ENCODE peak calls at places on chromosomes 3 and 15, in six cellular contexts. One of them, this sample, is unnamed.

GRCh38 chr3:29693863-29694262 is 413.0 kb downstream of the RBMS3 start:
- DNase-seq in GM12878: no peak
- DNase-seq in pancreas: no peak
- DNase-seq in esophagus muscularis mucosa: no peak
- DNase-seq in GM12864: no peak
- DNase-seq in B cell: no peak
- DNase-seq in this sample: no peak

GRCh38 chr3:80769683-80770082 is 991.8 kb downstream of the GBE1 start:
- DNase-seq in GM12878: no peak
- DNase-seq in pancreas: no peak
- DNase-seq in esophagus muscularis mucosa: no peak
- DNase-seq in GM12864: no peak
- DNase-seq in B cell: no peak
- DNase-seq in this sample: no peak

GRCh38 chr3:174329321-174329720 is 529.8 kb upstream of the NAALADL2 start:
- DNase-seq in GM12878: no peak
- DNase-seq in pancreas: no peak
- DNase-seq in esophagus muscularis mucosa: no peak
- DNase-seq in GM12864: no peak
- DNase-seq in B cell: no peak
- DNase-seq in this sample: no peak

GRCh38 chr3:99131876-99132275 is 230.4 kb upstream of the DCBLD2 start:
- DNase-seq in GM12878: no peak
- DNase-seq in pancreas: no peak
- DNase-seq in esophagus muscularis mucosa: no peak
- DNase-seq in GM12864: no peak
- DNase-seq in B cell: no peak
- DNase-seq in this sample: no peak

GRCh38 chr15:67066041-67067021 is 929 bp downstream of the SMAD3 start:
- DNase-seq in GM12878: no peak
- DNase-seq in pancreas: no peak
- DNase-seq in esophagus muscularis mucosa: no peak
- DNase-seq in GM12864: no peak
- DNase-seq in B cell: peak
- DNase-seq in this sample: peak

GRCh38 chr3:81308296-81308695 is 453.1 kb downstream of the GBE1 start:
- DNase-seq in GM12878: no peak
- DNase-seq in pancreas: no peak
- DNase-seq in esophagus muscularis mucosa: no peak
- DNase-seq in GM12864: no peak
- DNase-seq in B cell: no peak
- DNase-seq in this sample: no peak

GRCh38 chr3:44584646-44585501 is at the start of gene ZNF660:
- DNase-seq in GM12878: no peak
- DNase-seq in pancreas: peak
- DNase-seq in esophagus muscularis mucosa: peak
- DNase-seq in GM12864: no peak
- DNase-seq in B cell: peak
- DNase-seq in this sample: peak

GRCh38 chr3:142614059-142614626 is 17.9 kb downstream of the PLS1 start:
- DNase-seq in GM12878: no peak
- DNase-seq in pancreas: no peak
- DNase-seq in esophagus muscularis mucosa: no peak
- DNase-seq in GM12864: no peak
- DNase-seq in B cell: no peak
- DNase-seq in this sample: no peak

DNA sequence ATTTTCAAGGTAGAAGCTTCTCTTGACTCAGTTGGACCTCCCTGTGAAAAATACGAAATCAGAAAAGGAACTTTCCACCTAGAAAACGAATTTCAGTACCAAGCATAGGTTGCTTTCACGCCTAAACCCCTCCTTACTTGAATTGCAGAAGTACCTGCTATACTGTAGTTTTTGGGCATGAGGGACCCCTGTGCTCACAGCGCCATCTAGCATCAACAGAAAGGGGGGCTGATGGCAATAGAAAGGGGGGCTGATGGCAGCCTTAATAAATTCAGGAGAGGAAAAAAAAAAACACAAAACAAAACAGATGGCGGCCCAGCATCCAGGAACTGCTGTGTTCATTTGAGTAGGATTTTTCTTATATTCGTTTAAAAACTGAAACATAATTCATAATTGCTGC is 96.7 kb downstream of the NPAP1 start:
- DNase-seq in GM12878: no peak
- DNase-seq in pancreas: no peak
- DNase-seq in esophagus muscularis mucosa: no peak
- DNase-seq in GM12864: no peak
- DNase-seq in B cell: no peak
- DNase-seq in this sample: no peak
- TF ChIP-seq CTCF in GM12878: no peak
- TF ChIP-seq CTCF in pancreas: no peak
- TF ChIP-seq CTCF in esophagus muscularis mucosa: no peak
- TF ChIP-seq CTCF in GM12864: no peak
- TF ChIP-seq CTCF in B cell: no peak
- TF ChIP-seq CTCF in this sample: no peak

GRCh38 chr15:51776952-51777574 is 25.7 kb downstream of the TMOD2 start:
- DNase-seq in GM12878: peak
- DNase-seq in pancreas: peak
- DNase-seq in esophagus muscularis mucosa: peak
- DNase-seq in GM12864: peak
- DNase-seq in B cell: peak
- DNase-seq in this sample: peak

GRCh38 chr15:51770902-51771301 is 19.5 kb downstream of the TMOD2 start:
- DNase-seq in GM12878: no peak
- DNase-seq in pancreas: no peak
- DNase-seq in esophagus muscularis mucosa: no peak
- DNase-seq in GM12864: no peak
- DNase-seq in B cell: no peak
- DNase-seq in this sample: no peak

GRCh38 chr15:51780636-51781035 is 29.2 kb downstream of the TMOD2 start:
- DNase-seq in GM12878: no peak
- DNase-seq in pancreas: no peak
- DNase-seq in esophagus muscularis mucosa: no peak
- DNase-seq in GM12864: no peak
- DNase-seq in B cell: no peak
- DNase-seq in this sample: no peak

GRCh38 chr15:51771773-51772172 is 20.4 kb downstream of the TMOD2 start:
- DNase-seq in GM12878: no peak
- DNase-seq in pancreas: no peak
- DNase-seq in esophagus muscularis mucosa: no peak
- DNase-seq in GM12864: no peak
- DNase-seq in B cell: no peak
- DNase-seq in this sample: no peak

GRCh38 chr15:51775967-51776816 is 24.8 kb downstream of the TMOD2 start:
- DNase-seq in GM12878: peak
- DNase-seq in pancreas: peak
- DNase-seq in esophagus muscularis mucosa: no peak
- DNase-seq in GM12864: peak
- DNase-seq in B cell: peak
- DNase-seq in this sample: peak
- TF ChIP-seq CTCF in GM12878: peak
- TF ChIP-seq CTCF in pancreas: peak
- TF ChIP-seq CTCF in esophagus muscularis mucosa: peak
- TF ChIP-seq CTCF in GM12864: peak
- TF ChIP-seq CTCF in B cell: peak
- TF ChIP-seq CTCF in this sample: peak

DNA sequence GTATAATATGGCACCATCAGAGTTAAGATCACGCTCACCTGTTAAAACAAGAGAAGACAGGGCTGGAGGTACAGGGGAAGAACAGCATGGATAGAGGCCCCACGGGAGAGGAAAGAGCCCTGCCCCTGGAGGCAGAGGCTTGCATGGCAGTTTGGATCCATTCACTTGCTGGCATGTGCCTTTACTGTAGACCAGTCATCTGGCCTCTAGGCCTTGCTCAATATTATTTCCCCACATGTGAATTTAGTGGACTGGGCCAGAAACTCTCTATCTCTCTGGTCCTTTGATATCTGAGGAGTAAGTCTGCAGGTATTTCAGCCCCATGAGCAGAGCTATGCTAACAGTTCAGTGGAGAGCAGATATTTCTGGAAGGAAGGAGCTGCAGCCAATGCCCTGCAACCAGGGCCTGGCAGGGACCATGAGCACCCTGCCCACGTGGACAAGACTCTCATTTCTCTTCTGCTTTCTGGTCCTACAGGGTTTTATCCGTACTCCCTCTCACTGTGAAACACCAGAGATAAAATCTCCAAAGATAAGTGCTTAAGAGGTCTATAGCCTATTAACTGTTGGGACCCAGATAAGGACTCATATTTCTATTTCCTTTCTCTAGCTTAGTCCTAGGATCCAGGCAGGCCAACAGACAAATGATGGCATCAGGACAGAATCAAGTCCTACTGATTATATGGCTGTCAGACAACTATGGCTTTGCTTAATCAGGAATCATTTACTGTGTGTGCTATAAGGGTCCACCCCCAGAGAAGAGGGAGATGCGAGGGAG is 65.0 kb downstream of the CLDN11 start:
- DNase-seq in GM12878: no peak
- DNase-seq in pancreas: no peak
- DNase-seq in esophagus muscularis mucosa: no peak
- DNase-seq in GM12864: no peak
- DNase-seq in B cell: no peak
- DNase-seq in this sample: no peak
- TF ChIP-seq CTCF in GM12878: no peak
- TF ChIP-seq CTCF in pancreas: no peak
- TF ChIP-seq CTCF in esophagus muscularis mucosa: no peak
- TF ChIP-seq CTCF in GM12864: peak
- TF ChIP-seq CTCF in B cell: no peak
- TF ChIP-seq CTCF in this sample: no peak

DNA sequence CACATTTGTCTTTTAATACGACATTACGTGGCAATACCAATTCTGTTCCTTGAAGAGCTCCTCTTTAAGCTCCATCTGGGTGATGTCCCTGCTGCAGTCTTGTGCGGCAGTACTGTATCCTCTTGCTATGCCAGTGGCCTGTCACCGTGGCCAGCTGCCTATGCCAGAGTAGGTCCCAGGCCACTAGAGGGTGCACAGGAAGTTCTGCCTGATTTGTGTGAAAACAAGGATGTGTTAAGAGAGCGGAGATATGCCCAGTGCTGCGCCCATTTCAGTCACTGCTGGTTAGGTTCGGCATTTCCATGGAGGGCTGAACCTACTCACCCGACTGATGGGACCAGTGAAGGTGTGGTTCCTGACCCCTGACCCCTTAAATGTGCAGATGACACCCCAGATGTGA is 25.2 kb downstream of the NIPA1 start:
- DNase-seq in GM12878: no peak
- DNase-seq in pancreas: peak
- DNase-seq in esophagus muscularis mucosa: no peak
- DNase-seq in GM12864: no peak
- DNase-seq in B cell: no peak
- DNase-seq in this sample: no peak
- TF ChIP-seq CTCF in GM12878: peak
- TF ChIP-seq CTCF in pancreas: peak
- TF ChIP-seq CTCF in esophagus muscularis mucosa: no peak
- TF ChIP-seq CTCF in GM12864: peak
- TF ChIP-seq CTCF in B cell: no peak
- TF ChIP-seq CTCF in this sample: no peak

DNA sequence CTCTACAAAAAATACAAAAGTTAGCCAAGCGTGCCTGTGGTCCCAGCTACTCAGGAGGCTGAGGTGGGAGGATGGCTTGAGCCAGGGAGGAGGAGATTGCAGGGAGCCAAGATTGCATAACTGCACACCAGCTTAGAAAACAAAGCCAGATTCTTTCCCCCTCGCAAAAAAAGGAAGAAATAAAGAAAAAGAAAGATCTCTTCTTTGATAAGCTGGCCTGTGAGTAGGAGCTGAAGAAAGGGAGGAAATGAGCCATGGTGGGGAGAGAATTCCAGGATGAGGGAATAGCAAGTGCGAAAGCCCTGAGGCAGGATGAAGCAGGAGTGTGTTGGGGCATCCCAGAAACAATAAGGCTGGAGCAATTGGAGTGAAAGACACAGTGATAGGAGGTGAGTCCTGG is 24.5 kb upstream of the TOP2B start:
- DNase-seq in GM12878: no peak
- DNase-seq in pancreas: no peak
- DNase-seq in esophagus muscularis mucosa: no peak
- DNase-seq in GM12864: no peak
- DNase-seq in B cell: no peak
- DNase-seq in this sample: no peak
- TF ChIP-seq CTCF in GM12878: no peak
- TF ChIP-seq CTCF in pancreas: no peak
- TF ChIP-seq CTCF in esophagus muscularis mucosa: no peak
- TF ChIP-seq CTCF in GM12864: no peak
- TF ChIP-seq CTCF in B cell: no peak
- TF ChIP-seq CTCF in this sample: no peak

GRCh38 chr3:183635431-183636220 is at the start of gene KLHL24:
- DNase-seq in GM12878: peak
- DNase-seq in pancreas: peak
- DNase-seq in esophagus muscularis mucosa: peak
- DNase-seq in GM12864: peak
- DNase-seq in B cell: peak
- DNase-seq in this sample: peak
- TF ChIP-seq CTCF in GM12878: peak
- TF ChIP-seq CTCF in pancreas: no peak
- TF ChIP-seq CTCF in esophagus muscularis mucosa: no peak
- TF ChIP-seq CTCF in GM12864: no peak
- TF ChIP-seq CTCF in B cell: no peak
- TF ChIP-seq CTCF in this sample: no peak

DNA sequence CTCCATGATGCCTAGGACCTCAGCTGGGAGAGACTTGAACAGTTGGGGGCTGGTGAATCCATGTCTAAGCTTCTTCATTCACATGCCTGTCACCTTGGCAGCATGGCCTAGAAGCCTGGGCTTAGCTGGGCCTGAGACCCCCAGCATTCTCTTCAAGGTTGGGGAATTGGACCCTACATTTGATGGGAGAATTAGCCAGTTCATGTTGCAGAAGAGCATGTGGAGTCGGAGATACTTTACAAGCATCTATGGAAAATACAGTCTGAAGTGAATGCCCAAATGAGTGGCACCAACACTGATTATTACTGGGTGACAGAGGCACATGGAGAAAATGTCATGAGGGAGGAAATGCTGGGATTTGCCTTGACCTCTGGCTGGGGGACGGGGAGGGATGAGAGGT is 252.0 kb upstream of the CTDSPL start:
- DNase-seq in GM12878: no peak
- DNase-seq in pancreas: no peak
- DNase-seq in esophagus muscularis mucosa: peak
- DNase-seq in GM12864: no peak
- DNase-seq in B cell: no peak
- DNase-seq in this sample: no peak
- TF ChIP-seq CTCF in GM12878: no peak
- TF ChIP-seq CTCF in pancreas: no peak
- TF ChIP-seq CTCF in esophagus muscularis mucosa: no peak
- TF ChIP-seq CTCF in GM12864: no peak
- TF ChIP-seq CTCF in B cell: no peak
- TF ChIP-seq CTCF in this sample: no peak

DNA sequence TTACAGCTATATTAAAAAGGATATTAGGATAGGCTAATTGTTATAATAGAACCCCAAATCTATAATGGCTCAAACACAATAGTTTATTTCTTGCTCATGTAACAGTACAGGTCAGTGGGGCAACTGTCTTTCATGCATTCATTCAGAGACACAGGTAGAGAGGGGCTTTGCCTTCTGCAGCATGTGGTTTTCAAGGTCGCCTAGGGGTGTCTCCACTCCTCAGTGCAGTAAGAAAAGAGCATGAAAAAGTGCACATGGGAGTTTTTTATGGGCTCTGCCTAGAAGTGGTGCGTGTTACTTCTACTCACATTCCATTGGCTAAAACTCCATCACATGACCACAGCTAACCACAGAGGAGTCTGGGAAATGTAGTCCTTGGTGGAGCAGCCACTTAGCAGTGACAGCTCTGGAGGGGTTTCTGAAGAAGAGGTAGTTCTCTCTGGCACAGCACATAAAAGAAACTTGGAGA is 1.8 kb downstream of the ZBTB38 start:
- DNase-seq in GM12878: peak
- DNase-seq in pancreas: peak
- DNase-seq in esophagus muscularis mucosa: no peak
- DNase-seq in GM12864: peak
- DNase-seq in B cell: peak
- DNase-seq in this sample: peak
- TF ChIP-seq CTCF in GM12878: peak
- TF ChIP-seq CTCF in pancreas: no peak
- TF ChIP-seq CTCF in esophagus muscularis mucosa: peak
- TF ChIP-seq CTCF in GM12864: peak
- TF ChIP-seq CTCF in B cell: peak
- TF ChIP-seq CTCF in this sample: peak